ENCODE peak calls at places on chromosomes 2 and 18, in four cellular contexts. H, X, M and V are unnamed samples.

GRCh38 chr2:130798472-130799221 is 38.1 kb upstream of the ARHGEF4 start:
- DNase-seq in H (no peak), X (no peak), M (no peak), V (no peak)

GRCh38 chr18:79964330-79965118 is at the start of gene HSBP1L1:
- DNase-seq in H (peak; percentile 58), X (peak; percentile 65), M (no peak), V (no peak)

GRCh38 chr18:63180971-63181376 is 138.6 kb downstream of the BCL2 start:
- DNase-seq in H (no peak), X (no peak), M (peak; percentile 94), V (no peak)

GRCh38 chr2:229154381-229154780 is 116.7 kb downstream of the PID1 start:
- DNase-seq in H (no peak), X (no peak), M (no peak), V (no peak)

GRCh38 chr18:52670903-52671302 is 330.9 kb downstream of the DCC start:
- DNase-seq in H (peak; percentile 45), X (peak; percentile 4), M (no peak), V (no peak)

GRCh38 chr2:237549216-237550056 is 16.9 kb upstream of the PRLH start:
- DNase-seq in H (no peak), X (peak; percentile 59), M (no peak), V (no peak)

GRCh38 chr2:24886640-24887324 is 33.3 kb downstream of the ADCY3 start:
- DNase-seq in H (no peak), X (no peak), M (no peak), V (no peak)

GRCh38 chr2:221124542-221125235 is 447.4 kb downstream of the EPHA4 start:
- DNase-seq in H (no peak), X (no peak), M (no peak), V (no peak)

GRCh38 chr2:127134833-127135830 is 28.2 kb upstream of the BIN1 start:
- DNase-seq in H (no peak), X (no peak), M (no peak), V (peak; percentile 9)

GRCh38 chr2:64212801-64213321 is 68.6 kb upstream of the PELI1 start:
- DNase-seq in H (no peak), X (no peak), M (peak; percentile 60), V (peak; percentile 11)

GRCh38 chr2:105376789-105377231 is 22.0 kb downstream of the FHL2 start:
- DNase-seq in H (no peak), X (no peak), M (no peak), V (no peak)

GRCh38 chr2:20012282-20013060 is at the start of gene MATN3:
- DNase-seq in H (peak; percentile 59), X (peak; percentile 68), M (no peak), V (peak; percentile 52)

GRCh38 chr2:46385786-46386577 is 88.8 kb downstream of the EPAS1 start:
- DNase-seq in H (peak; percentile 39), X (no peak), M (no peak), V (no peak)

GRCh38 chr2:8064608-8065007 is 617.2 kb upstream of the ID2 start:
- DNase-seq in H (no peak), X (no peak), M (no peak), V (no peak)

GRCh38 chr2:43998263-43998662 is 2.5 kb upstream of the LRPPRC start:
- DNase-seq in H (no peak), X (no peak), M (no peak), V (no peak)

GRCh38 chr2:218582085-218582484 is 13.4 kb downstream of the CNOT9 start:
- DNase-seq in H (peak; percentile 31), X (no peak), M (no peak), V (no peak)

GRCh38 chr2:4533806-4534205 is 830.4 kb downstream of the DCDC2C start:
- DNase-seq in H (no peak), X (no peak), M (no peak), V (no peak)

GRCh38 chr2:196170202-196170680 is 1.1 kb downstream of the STK17B start:
- DNase-seq in H (peak; percentile 51), X (peak; percentile 28), M (no peak), V (peak; percentile 23)

GRCh38 chr2:165718811-165719210 is 75.2 kb downstream of the GALNT3 start:
- DNase-seq in H (no peak), X (no peak), M (no peak), V (no peak)

GRCh38 chr2:33782395-33783239 is 183.5 kb upstream of the FAM98A start:
- DNase-seq in H (no peak), X (no peak), M (no peak), V (no peak)

GRCh38 chr2:239208470-239209180 is 192.2 kb downstream of the HDAC4 start:
- DNase-seq in H (no peak), X (peak; percentile 20), M (no peak), V (no peak)

GRCh38 chr18:3596324-3597158 is 146.6 kb downstream of the TGIF1 start:
- DNase-seq in H (peak; percentile 88), X (peak; percentile 88), M (no peak), V (peak; percentile 81)

GRCh38 chr2:164328310-164328709 is 293.0 kb downstream of the GRB14 start:
- DNase-seq in H (no peak), X (no peak), M (no peak), V (no peak)

GRCh38 chr18:46398005-46398404 is 259.0 kb downstream of the LOXHD1 start:
- DNase-seq in H (no peak), X (no peak), M (no peak), V (no peak)

GRCh38 chr2:11850082-11850481 is 103.7 kb downstream of the LPIN1 start:
- DNase-seq in H (no peak), X (no peak), M (no peak), V (no peak)

GRCh38 chr2:26299488-26300092 is 46.4 kb upstream of the SELENOI start:
- DNase-seq in H (no peak), X (peak; percentile 23), M (peak; percentile 12), V (no peak)

GRCh38 chr2:240208631-240209211 is 68.3 kb upstream of the OTOS start:
- DNase-seq in H (no peak), X (no peak), M (no peak), V (no peak)

GRCh38 chr2:217958206-217958888 is 44.4 kb downstream of the TNS1 start:
- DNase-seq in H (no peak), X (no peak), M (no peak), V (no peak)

GRCh38 chr2:196609806-196610205 is 29.7 kb upstream of the CCDC150 start:
- DNase-seq in H (no peak), X (no peak), M (no peak), V (no peak)

GRCh38 chr2:124661558-124661957 is 636.5 kb downstream of the CNTNAP5 start:
- DNase-seq in H (no peak), X (no peak), M (no peak), V (no peak)

GRCh38 chr2:207148025-207148424 is 17.7 kb downstream of the KLF7 start:
- DNase-seq in H (no peak), X (no peak), M (no peak), V (no peak)

GRCh38 chr2:120305296-120305695 is 40.6 kb upstream of the INHBB start:
- DNase-seq in H (peak; percentile 43), X (peak; percentile 76), M (no peak), V (peak; percentile 58)

GRCh38 chr2:58959996-58960395 is 718.9 kb upstream of the FANCL start:
- DNase-seq in H (no peak), X (no peak), M (no peak), V (no peak)

GRCh38 chr18:55018602-55019001 is 59.3 kb upstream of the CCDC68 start:
- DNase-seq in H (no peak), X (no peak), M (no peak), V (no peak)

GRCh38 chr2:54459037-54459441 is 2.9 kb downstream of the SPTBN1 start:
- DNase-seq in H (peak; percentile 32), X (no peak), M (no peak), V (no peak)

GRCh38 chr2:96527052-96527964 is 9.2 kb upstream of the ARID5A start:
- DNase-seq in H (no peak), X (no peak), M (no peak), V (no peak)

GRCh38 chr2:38406597-38407110 is 29.6 kb upstream of the ATL2 start:
- DNase-seq in H (no peak), X (peak; percentile 82), M (no peak), V (no peak)

GRCh38 chr2:232292395-232293154 is 86.0 kb upstream of the ALPP start:
- DNase-seq in H (peak; percentile 64), X (peak; percentile 58), M (no peak), V (peak; percentile 58)

GRCh38 chr2:63051795-63052333 is 1.2 kb downstream of the OTX1 start:
- DNase-seq in H (no peak), X (no peak), M (no peak), V (no peak)

DNA sequence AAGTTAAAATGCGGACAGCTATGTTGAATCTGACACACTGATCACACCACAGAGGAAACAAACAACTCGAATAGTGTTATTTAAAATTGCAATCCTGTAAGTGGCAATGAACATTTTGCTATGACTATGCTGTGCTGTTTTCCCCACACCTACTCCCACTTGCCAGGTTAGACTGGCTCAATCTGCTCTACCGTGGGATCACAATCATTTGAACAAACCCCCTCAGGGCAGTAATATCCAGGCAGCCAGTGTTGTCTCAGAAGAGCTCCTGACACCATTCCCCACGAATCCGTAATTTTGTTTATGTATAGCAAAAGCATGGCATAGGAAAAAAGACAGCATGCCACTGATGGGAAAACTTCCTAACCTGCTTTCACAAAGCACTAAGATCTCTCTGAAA is 284.3 kb downstream of the ERBB4 start:
- DNase-seq in H (no peak), X (no peak), M (no peak), V (no peak)
- TF ChIP-seq POLR2AphosphoS2 in H (no peak), X (no peak), M (no peak), V (no peak)

GRCh38 chr2:30250421-30250820 is 19.1 kb downstream of the LBH start:
- DNase-seq in H (no peak), X (no peak), M (no peak), V (no peak)

GRCh38 chr2:30253873-30254691 is 22.7 kb downstream of the LBH start:
- DNase-seq in H (no peak), X (no peak), M (no peak), V (peak; percentile 79)

GRCh38 chr2:30245364-30245763 is 14.0 kb downstream of the LBH start:
- DNase-seq in H (no peak), X (no peak), M (no peak), V (no peak)

GRCh38 chr2:30252723-30253688 is 21.7 kb downstream of the LBH start:
- DNase-seq in H (peak; percentile 87), X (no peak), M (no peak), V (peak; percentile 82)

GRCh38 chr2:30249354-30249753 is 18.0 kb downstream of the LBH start:
- DNase-seq in H (no peak), X (no peak), M (no peak), V (no peak)
- TF ChIP-seq POLR2AphosphoS2 in H (peak; percentile 57), X (no peak), M (no peak), V (no peak)

GRCh38 chr2:224837558-224837957 is 121.4 kb upstream of the CCDC195 start:
- DNase-seq in H (no peak), X (no peak), M (no peak), V (no peak)
- TF ChIP-seq POLR2AphosphoS2 in H (no peak), X (no peak), M (no peak), V (no peak)

DNA sequence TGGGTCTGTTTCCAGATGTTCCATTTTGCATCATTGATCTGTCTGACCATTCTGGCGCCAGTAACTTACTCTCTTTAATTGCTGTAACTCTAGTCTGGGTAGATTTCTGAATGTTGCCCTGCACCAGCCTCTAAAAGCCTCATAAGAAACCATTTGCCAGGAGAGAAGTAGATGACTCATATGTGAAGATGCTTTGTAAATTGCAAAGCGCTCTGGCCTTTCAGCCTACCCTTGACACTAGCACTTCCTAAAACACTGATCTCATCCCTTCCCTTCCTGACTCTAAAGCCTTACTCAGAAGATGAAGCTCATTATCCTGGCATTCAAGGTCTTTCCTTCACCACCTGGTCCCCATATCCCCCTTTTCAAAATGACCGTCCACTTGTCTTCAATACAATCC is 193.2 kb upstream of the MEX3C start:
- DNase-seq in H (peak; percentile 3), X (no peak), M (no peak), V (no peak)
- TF ChIP-seq POLR2AphosphoS2 in H (no peak), X (no peak), M (no peak), V (no peak)

GRCh38 chr2:71583876-71584275 is 130.5 kb downstream of the DYSF start:
- DNase-seq in H (no peak), X (no peak), M (no peak), V (no peak)
- TF ChIP-seq POLR2AphosphoS2 in H (no peak), X (no peak), M (no peak), V (no peak)